ENCODE peak calls at places on chromosomes 3 and 15, in six cellular contexts. I, G, W, V, K and B are unnamed samples.
A peak's percentile ranks its signal among the peaks of the same experiment; 100 is the strongest.

GRCh38 chr3:133049491-133049890 is 11.3 kb downstream of the TMEM108 start:
- DNase-seq in I (no peak), W (no peak), G (no peak), V (no peak), K (no peak), B (no peak)

GRCh38 chr3:126127452-126127851 is 43.5 kb upstream of the SLC41A3 start:
- DNase-seq in W (no peak), G (no peak), I (peak; percentile 9), K (peak; percentile 23), V (no peak), B (no peak)

GRCh38 chr3:17070560-17070959 is 185.8 kb downstream of the PLCL2 start:
- DNase-seq in I (no peak), K (peak; percentile 53), V (no peak), G (no peak), W (peak; percentile 44), B (peak; percentile 38)

GRCh38 chr3:131353946-131354345 is 27.6 kb upstream of the NUDT16 start:
- DNase-seq in W (no peak), V (no peak), G (no peak), K (no peak), I (no peak), B (no peak)

GRCh38 chr3:57582470-57583168 is 14.5 kb downstream of the ARF4 start:
- DNase-seq in G (peak; percentile 58), V (peak; percentile 69), I (no peak), W (no peak), K (no peak), B (no peak)

GRCh38 chr3:155517907-155518306 is 224.4 kb upstream of the STRIT1 start:
- DNase-seq in V (no peak), I (no peak), K (no peak), G (no peak), W (no peak), B (no peak)

GRCh38 chr15:68278345-68279217 is 1.0 kb downstream of the FEM1B start:
- DNase-seq in I (no peak), V (no peak), K (no peak), W (no peak), G (peak; percentile 46), B (no peak)

GRCh38 chr3:124552224-124552623 is 178.0 kb upstream of the UMPS start:
- DNase-seq in I (peak; percentile 77), K (peak; percentile 70), V (peak; percentile 53), G (no peak), W (no peak), B (no peak)

GRCh38 chr3:4977001-4977888 is 2.0 kb upstream of the BHLHE40 start:
- DNase-seq in V (peak; percentile 62), I (peak; percentile 75), K (peak; percentile 89), G (peak; percentile 91), W (peak; percentile 95), B (peak; percentile 88)

GRCh38 chr3:37307321-37307720 is 132.9 kb upstream of the LRRFIP2 start:
- DNase-seq in V (no peak), I (no peak), K (no peak), W (no peak), G (no peak), B (no peak)

GRCh38 chr3:35950045-35950444 is 310.7 kb downstream of the ARPP21 start:
- DNase-seq in G (no peak), V (no peak), K (no peak), W (no peak), I (no peak), B (no peak)

GRCh38 chr3:23809294-23809693 is 3.5 kb downstream of the UBE2E1 start:
- DNase-seq in I (no peak), K (no peak), V (no peak), G (peak; percentile 9), W (no peak), B (no peak)

GRCh38 chr3:122014741-122015140 is 7.3 kb downstream of the ILDR1 start:
- DNase-seq in I (no peak), K (no peak), W (no peak), G (no peak), V (no peak), B (no peak)

GRCh38 chr15:96356494-96357455 is 26.3 kb downstream of the NR2F2 start:
- DNase-seq in G (peak; percentile 93), I (peak; percentile 90), V (no peak), W (peak; percentile 80), K (peak; percentile 84), B (peak; percentile 90)

GRCh38 chr15:29266052-29266572 is 3.5 kb downstream of the NSMCE3 start:
- DNase-seq in G (no peak), K (no peak), W (no peak), I (no peak), V (no peak), B (no peak)

GRCh38 chr3:48595075-48595525 is at the start of gene COL7A1:
- DNase-seq in G (no peak), I (no peak), W (no peak), K (no peak), V (no peak), B (no peak)
- TF ChIP-seq POLR2A in G (no peak), I (no peak), W (no peak), K (no peak), V (no peak), B (no peak)

GRCh38 chr15:79922512-79923067 is 25.8 kb upstream of the MTHFS start:
- DNase-seq in K (no peak), W (no peak), G (no peak), V (no peak), I (no peak), B (no peak)

GRCh38 chr15:79918278-79918677 is 21.5 kb upstream of the MTHFS start:
- DNase-seq in W (no peak), G (peak; percentile 39), K (no peak), V (no peak), I (no peak), B (no peak)

GRCh38 chr15:79919749-79920511 is 23.1 kb upstream of the MTHFS start:
- DNase-seq in V (no peak), G (no peak), K (no peak), I (no peak), W (no peak), B (no peak)

GRCh38 chr15:79916424-79916823 is 19.6 kb upstream of the MTHFS start:
- DNase-seq in W (no peak), G (no peak), V (no peak), I (no peak), K (no peak), B (no peak)

DNA sequence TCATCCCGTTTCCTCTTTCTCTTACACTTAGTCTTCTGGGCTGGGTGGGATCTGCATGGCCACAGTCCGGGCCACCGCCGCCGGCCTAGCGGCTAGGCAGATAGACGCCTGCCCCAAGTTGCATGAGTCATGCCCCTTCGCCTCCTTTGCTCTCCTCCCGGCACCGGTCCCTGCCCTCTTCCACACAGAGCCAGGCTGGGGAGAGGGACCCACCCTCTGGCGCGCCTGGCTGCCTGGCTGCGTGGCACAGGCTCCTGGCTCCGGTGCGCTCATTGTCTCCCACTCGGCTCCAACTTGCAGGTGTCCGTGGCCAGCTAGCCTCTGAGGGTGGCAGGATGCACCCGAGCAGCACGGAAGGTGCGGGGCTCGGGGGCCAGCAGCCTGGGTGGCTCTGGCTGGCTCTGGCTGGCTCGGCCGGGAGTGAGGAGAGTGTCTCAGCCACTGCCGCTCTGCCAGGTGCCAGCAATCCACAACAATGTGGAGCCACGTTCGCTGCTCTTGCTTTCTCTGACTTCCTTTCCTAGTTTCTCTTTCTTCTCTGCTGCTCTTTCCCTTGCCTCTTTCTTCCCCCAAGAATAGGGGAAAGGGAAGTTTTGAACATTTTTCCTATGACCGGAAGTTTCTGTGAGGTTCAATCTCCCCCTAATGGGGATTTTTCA is 22.4 kb upstream of the MTHFS start:
- DNase-seq in G (no peak), W (no peak), V (no peak), K (no peak), I (no peak), B (no peak)
- TF ChIP-seq POLR2A in G (no peak), W (no peak), V (no peak), K (no peak), I (no peak), B (no peak)

GRCh38 chr3:194675081-194675640 is 3.2 kb upstream of the LSG1 start:
- DNase-seq in G (no peak), I (no peak), V (no peak), W (no peak), K (no peak), B (no peak)

GRCh38 chr3:194671511-194671899 is 486 bp downstream of the LSG1 start:
- DNase-seq in I (no peak), G (peak; percentile 56), V (no peak), K (no peak), W (no peak), B (no peak)

GRCh38 chr3:194673761-194674160 is 1.8 kb upstream of the LSG1 start:
- DNase-seq in W (no peak), I (no peak), K (no peak), G (no peak), V (no peak), B (no peak)

GRCh38 chr3:194672876-194673275 is 885 bp upstream of the LSG1 start:
- DNase-seq in I (no peak), K (no peak), W (no peak), G (no peak), V (no peak), B (no peak)

GRCh38 chr3:194671900-194672808 is at the start of gene LSG1:
- DNase-seq in W (peak; percentile 93), G (peak; percentile 96), K (peak; percentile 96), V (peak; percentile 86), I (peak; percentile 92), B (peak; percentile 87)
- TF ChIP-seq POLR2A in W (peak; percentile 39), G (no peak), K (no peak), V (no peak), I (no peak), B (peak; percentile 47)

DNA sequence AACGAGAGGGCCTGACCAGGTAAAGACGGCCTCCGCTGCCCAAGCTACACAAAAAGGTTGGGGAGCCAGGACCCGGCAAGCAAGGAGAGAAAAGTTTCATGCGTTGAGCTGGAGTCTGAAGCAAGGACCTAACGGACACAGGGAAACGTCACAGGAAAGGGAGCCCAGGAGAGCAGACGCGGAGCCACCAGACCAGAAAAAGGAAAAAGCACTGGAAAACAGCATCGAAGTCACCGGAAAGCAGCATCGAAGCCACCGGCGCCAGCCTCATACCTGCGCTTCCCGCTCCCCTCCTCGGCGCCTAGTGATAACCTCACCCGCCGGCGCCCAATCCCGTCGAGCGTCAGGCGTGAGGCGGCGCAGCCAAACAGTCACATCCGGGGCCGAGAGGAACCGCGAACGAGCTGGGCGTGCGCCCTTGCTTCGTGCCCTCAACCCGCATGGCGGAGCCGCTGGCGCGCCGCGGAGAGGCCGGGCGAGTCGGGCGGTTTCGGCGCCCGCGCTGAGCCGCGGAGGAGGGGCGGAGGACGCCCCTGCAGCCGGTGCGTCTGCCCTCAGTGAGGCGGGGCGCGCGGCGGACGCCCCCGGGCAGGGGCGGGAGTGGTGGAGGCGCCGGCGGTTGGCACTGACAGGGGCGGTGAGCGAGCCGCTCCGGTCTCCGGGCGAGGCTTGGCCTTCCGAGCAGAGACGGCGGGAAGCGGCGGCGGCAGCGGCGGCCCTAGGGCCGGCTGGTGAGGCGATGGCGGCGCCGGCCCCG is at the start of the genes FBXO45 and WDR53:
- DNase-seq in K (peak; percentile 98), I (peak; percentile 96), V (peak; percentile 91), W (peak; percentile 95), G (peak; percentile 97), B (peak; percentile 92)
- TF ChIP-seq POLR2A in K (peak; percentile 71), I (peak; percentile 47), V (peak; percentile 69), W (peak; percentile 76), G (peak; percentile 79), B (peak; percentile 74)

DNA sequence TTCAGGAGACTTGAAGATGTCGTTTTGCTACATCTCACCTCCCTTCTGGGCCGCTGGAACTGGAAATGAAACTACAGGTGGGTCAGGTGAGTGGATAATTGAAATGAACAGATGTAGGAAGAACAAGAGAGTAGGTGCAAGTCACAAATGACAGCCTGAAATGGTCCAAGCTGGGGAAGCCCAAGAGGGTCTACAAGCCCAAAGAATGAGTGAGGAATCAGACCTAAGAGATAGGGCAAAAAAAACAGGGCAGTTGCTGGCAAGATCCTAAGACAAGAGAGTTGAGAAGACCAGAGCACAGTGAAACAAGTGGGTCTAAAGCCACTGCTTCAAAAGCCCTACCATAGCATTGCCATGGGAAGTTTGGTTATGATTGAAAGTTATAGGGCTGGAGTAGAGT is 67.4 kb upstream of the SNRK start:
- DNase-seq in K (no peak), I (no peak), V (no peak), G (no peak), W (no peak), B (no peak)
- TF ChIP-seq POLR2A in K (no peak), I (no peak), V (no peak), G (no peak), W (no peak), B (no peak)